ENCODE peak calls at places on chromosomes 2 and 18, in five cellular contexts. U is IMR-90, O is K562, M is HepG2, V is SK-N-SH. F is an unnamed sample.

GRCh38 chr2:120243211-120243610 is 9.4 kb upstream of the RALB start:
- DNase-seq in U (peak; percentile 50), M (no peak), V (no peak), O (no peak), F (no peak)

GRCh38 chr2:136323212-136323611 is 205.3 kb upstream of the CXCR4 start:
- DNase-seq in U (no peak), M (no peak), O (no peak), V (no peak), F (no peak)

GRCh38 chr18:10750386-10751035 is 224.7 kb downstream of the NAPG start:
- DNase-seq in O (no peak), M (peak; percentile 60), V (no peak), U (peak; percentile 6), F (peak; percentile 17)

GRCh38 chr2:20021405-20022009 is 9.0 kb upstream of the MATN3 start:
- DNase-seq in M (no peak), U (no peak), O (no peak), V (no peak), F (no peak)

GRCh38 chr2:8043295-8043694 is 638.6 kb upstream of the ID2 start:
- DNase-seq in O (no peak), V (no peak), M (no peak), U (no peak), F (no peak)

GRCh38 chr2:128413014-128413717 is 94.5 kb upstream of the HS6ST1 start:
- DNase-seq in M (no peak), V (no peak), U (no peak), O (no peak), F (no peak)

GRCh38 chr2:70887550-70888229 is 48.0 kb upstream of the ATP6V1B1 start:
- DNase-seq in M (no peak), O (peak; percentile 42), V (peak; percentile 70), U (no peak), F (peak; percentile 36)

GRCh38 chr2:186534406-186534805 is 48.3 kb downstream of the ZC3H15 start:
- DNase-seq in U (no peak), O (no peak), V (no peak), M (no peak), F (no peak)

GRCh38 chr2:10047616-10048500 is 4.5 kb downstream of the KLF11 start:
- DNase-seq in U (no peak), V (no peak), M (no peak), O (no peak), F (no peak)

GRCh38 chr2:238761802-238762373 is 86.0 kb upstream of the TWIST2 start:
- DNase-seq in M (no peak), U (peak; percentile 32), V (no peak), O (no peak), F (no peak)

GRCh38 chr2:27264753-27265535 is 2.1 kb upstream of the SLC30A3 start:
- DNase-seq in V (peak; percentile 100), U (peak; percentile 35), O (no peak), M (peak; percentile 73), F (peak; percentile 82)

GRCh38 chr2:224754129-224754528 is 38.0 kb upstream of the CCDC195 start:
- DNase-seq in V (no peak), O (no peak), U (peak; percentile 57), M (no peak), F (no peak)

GRCh38 chr18:23671564-23671963 is 8.9 kb upstream of the ANKRD29 start:
- DNase-seq in O (no peak), V (no peak), M (no peak), U (no peak), F (no peak)

GRCh38 chr2:59184281-59185020 is 943.3 kb upstream of the FANCL start:
- DNase-seq in O (no peak), V (no peak), M (no peak), U (no peak), F (no peak)

GRCh38 chr2:179770029-179770428 is 91.4 kb downstream of the ZNF385B start:
- DNase-seq in V (no peak), U (no peak), O (no peak), M (no peak), F (no peak)

GRCh38 chr2:46984642-46985476 is 69.3 kb upstream of the MCFD2 start:
- DNase-seq in U (peak; percentile 97), O (peak; percentile 41), M (no peak), V (no peak), F (peak; percentile 90)

GRCh38 chr2:52995439-52995838 is 772.2 kb upstream of the CHAC2 start:
- DNase-seq in M (no peak), V (no peak), U (peak; percentile 32), O (no peak), F (no peak)

GRCh38 chr18:77251730-77252050 is 2.0 kb downstream of the GALR1 start:
- DNase-seq in M (no peak), O (no peak), V (no peak), U (no peak), F (no peak)

GRCh38 chr2:145020139-145020538 is 500.2 kb upstream of the ZEB2 start:
- DNase-seq in M (no peak), U (no peak), V (no peak), O (no peak), F (no peak)

GRCh38 chr2:145020694-145021093 is 500.8 kb upstream of the ZEB2 start:
- DNase-seq in M (no peak), U (peak; percentile 70), O (no peak), V (no peak), F (no peak)

GRCh38 chr2:145016711-145017110 is 496.8 kb upstream of the ZEB2 start:
- DNase-seq in U (no peak), O (no peak), V (no peak), M (no peak), F (no peak)

GRCh38 chr2:145017149-145017548 is 497.2 kb upstream of the ZEB2 start:
- DNase-seq in M (no peak), O (no peak), V (no peak), U (no peak), F (no peak)

DNA sequence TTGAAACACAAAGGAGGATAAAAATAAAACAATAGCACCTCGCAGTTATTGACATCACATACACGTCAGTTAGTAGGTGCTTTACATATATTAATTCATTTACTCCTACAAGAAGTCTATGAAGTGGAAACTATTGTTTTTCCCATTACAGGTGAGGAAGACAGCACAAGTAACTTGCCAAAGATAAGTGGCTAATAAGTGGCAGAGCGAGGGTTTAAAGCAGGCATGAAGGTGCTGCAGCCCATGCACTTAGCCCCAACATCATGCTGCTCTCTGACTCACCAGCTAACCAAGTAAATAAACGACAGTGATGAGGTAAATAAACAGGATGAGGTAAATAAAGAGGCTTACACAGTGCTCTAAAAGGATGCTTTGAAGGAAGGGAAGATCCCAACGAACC is 498.6 kb upstream of the ZEB2 start:
- DNase-seq in O (no peak), V (no peak), M (no peak), U (no peak), F (peak; percentile 96)
- TF ChIP-seq SMC3 in O (no peak), V (no peak), M (no peak), U (no peak), F (peak; percentile 32)

GRCh38 chr2:226970362-226970761 is 134.5 kb downstream of the RHBDD1 start:
- DNase-seq in U (no peak), M (no peak), O (no peak), V (no peak), F (no peak)
- TF ChIP-seq SMC3 in U (no peak), M (no peak), O (no peak), V (no peak), F (no peak)

DNA sequence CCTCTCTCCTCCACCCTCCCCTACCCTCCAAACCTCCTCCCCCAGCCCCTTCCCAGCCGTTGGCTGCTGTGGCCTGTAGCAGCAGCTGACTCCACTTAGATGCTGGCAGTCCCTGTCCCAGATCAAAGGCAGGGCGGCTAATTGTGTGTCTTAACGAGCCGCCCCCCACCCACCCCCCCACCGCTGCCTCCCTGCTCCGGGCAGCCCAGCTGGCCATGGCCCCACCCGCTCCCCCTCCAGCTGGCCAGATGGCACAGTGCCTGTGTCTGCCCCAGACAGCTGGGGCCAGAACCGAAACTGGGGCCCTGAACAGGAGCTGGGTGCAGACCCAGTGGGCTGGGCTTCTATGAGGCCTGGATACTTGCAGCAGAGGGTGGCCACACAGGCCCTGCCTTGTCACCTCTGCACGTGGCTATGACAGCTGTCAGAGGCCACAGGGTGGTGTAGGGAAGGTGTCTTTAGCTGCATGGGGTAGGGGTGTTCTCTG is 5.9 kb downstream of the WNT10A start:
- DNase-seq in O (no peak), V (peak; percentile 92), M (no peak), U (no peak), F (no peak)
- TF ChIP-seq SMC3 in O (no peak), V (no peak), M (no peak), U (no peak), F (no peak)

GRCh38 chr18:48862678-48863270 is 88.0 kb downstream of the SMAD7 start:
- DNase-seq in U (no peak), V (no peak), M (no peak), O (no peak), F (no peak)

GRCh38 chr18:48863432-48864065 is 87.2 kb downstream of the SMAD7 start:
- DNase-seq in U (no peak), V (no peak), O (no peak), M (no peak), F (no peak)

GRCh38 chr18:48866856-48867255 is 83.9 kb downstream of the SMAD7 start:
- DNase-seq in O (no peak), V (no peak), U (no peak), M (no peak), F (no peak)

GRCh38 chr18:48866028-48866733 is 84.6 kb downstream of the SMAD7 start:
- DNase-seq in U (peak; percentile 85), O (no peak), M (no peak), V (peak; percentile 90), F (no peak)

DNA sequence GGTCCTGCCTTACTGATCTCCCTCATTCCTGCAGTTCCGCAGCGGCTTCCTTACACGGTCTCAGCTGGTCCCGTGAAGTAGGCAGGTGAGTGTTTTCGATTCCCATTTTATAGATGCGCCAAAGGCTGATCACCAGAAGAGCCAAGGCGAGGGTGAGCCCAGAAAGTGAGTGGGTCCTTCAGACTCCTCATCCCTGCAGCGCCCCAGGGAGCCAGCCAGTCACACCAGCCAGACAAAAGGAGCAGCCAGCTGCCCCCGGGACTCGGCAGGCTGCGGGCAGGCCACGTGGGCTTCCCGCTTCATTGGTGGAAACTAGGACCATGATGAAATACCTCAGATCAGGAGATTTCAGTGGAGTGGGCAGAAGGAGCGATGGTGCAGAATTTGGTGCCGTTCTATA is 85.9 kb downstream of the SMAD7 start:
- DNase-seq in V (no peak), O (no peak), M (no peak), U (no peak), F (no peak)
- TF ChIP-seq SMC3 in V (no peak), O (no peak), M (no peak), U (no peak), F (no peak)

DNA sequence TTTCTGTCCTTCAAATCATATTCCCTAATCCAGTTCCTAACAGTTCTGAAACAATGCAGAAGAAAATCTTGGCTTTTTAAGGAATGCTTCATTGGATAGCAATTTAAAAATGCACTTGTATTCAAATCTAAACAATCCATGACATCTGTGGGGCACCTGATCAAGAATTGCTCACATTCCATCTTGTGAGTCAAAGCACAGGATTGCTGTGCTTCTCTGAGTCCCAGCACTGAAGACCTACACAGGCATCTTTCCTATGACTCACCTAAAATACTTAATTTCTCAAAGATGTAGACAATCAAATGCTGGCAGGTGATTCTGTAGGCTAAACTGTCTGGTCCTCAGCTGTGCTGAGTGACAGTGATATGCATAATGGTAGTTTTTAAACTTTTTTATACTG is 10.1 kb upstream of the ATP8B1 start:
- DNase-seq in V (no peak), O (no peak), M (peak; percentile 48), U (peak; percentile 99), F (peak; percentile 70)
- TF ChIP-seq SMC3 in V (no peak), O (no peak), M (no peak), U (no peak), F (no peak)

GRCh38 chr2:164369416-164369815 is 251.9 kb downstream of the GRB14 start:
- DNase-seq in O (no peak), M (no peak), V (no peak), U (no peak), F (no peak)

GRCh38 chr2:164363646-164364045 is 257.6 kb downstream of the GRB14 start:
- DNase-seq in U (no peak), M (no peak), V (no peak), O (no peak), F (no peak)
- TF ChIP-seq SMC3 in U (no peak), M (no peak), V (no peak), O (no peak), F (no peak)